ENCODE peak calls at places on chromosomes 16 and 17, in four cellular contexts. One of them, this sample, is unnamed.

GRCh38 chr17:59329558-59330313 is 1.7 kb upstream of the YPEL2 start:
- DNase-seq in cardiac muscle cell: peak
- DNase-seq in BE2C: peak
- DNase-seq in RWPE2: no peak
- DNase-seq in this sample: peak

GRCh38 chr17:19370493-19370960 is 7.8 kb upstream of the MAPK7 start:
- DNase-seq in BE2C: no peak
- DNase-seq in cardiac muscle cell: peak
- DNase-seq in RWPE2: peak
- DNase-seq in this sample: no peak

GRCh38 chr16:50303605-50304466 is 37.5 kb downstream of the ADCY7 start:
- DNase-seq in RWPE2: peak
- DNase-seq in BE2C: no peak
- DNase-seq in cardiac muscle cell: peak
- DNase-seq in this sample: no peak

GRCh38 chr16:64391009-64391663 is 730.7 kb downstream of the CDH11 start:
- DNase-seq in BE2C: no peak
- DNase-seq in cardiac muscle cell: peak
- DNase-seq in RWPE2: no peak
- DNase-seq in this sample: no peak

GRCh38 chr17:50451943-50452626 is 16.6 kb downstream of the CHAD start:
- DNase-seq in BE2C: no peak
- DNase-seq in RWPE2: no peak
- DNase-seq in cardiac muscle cell: no peak
- DNase-seq in this sample: no peak

GRCh38 chr17:30091771-30092170 is 24.8 kb upstream of the NSRP1 start:
- DNase-seq in RWPE2: no peak
- DNase-seq in cardiac muscle cell: peak
- DNase-seq in BE2C: no peak
- DNase-seq in this sample: no peak

GRCh38 chr17:50212121-50212843 is 10.9 kb upstream of the COL1A1 start:
- DNase-seq in RWPE2: peak
- DNase-seq in BE2C: no peak
- DNase-seq in cardiac muscle cell: peak
- DNase-seq in this sample: no peak

GRCh38 chr17:50963139-50963538 is 97.0 kb upstream of the TOB1 start:
- DNase-seq in cardiac muscle cell: peak
- DNase-seq in RWPE2: no peak
- DNase-seq in BE2C: no peak
- DNase-seq in this sample: no peak

GRCh38 chr17:42171831-42172230 is 9.1 kb downstream of the KCNH4 start:
- DNase-seq in RWPE2: no peak
- DNase-seq in cardiac muscle cell: no peak
- DNase-seq in BE2C: no peak
- DNase-seq in this sample: peak

GRCh38 chr17:27878776-27879562 is 14.2 kb downstream of the LYRM9 start:
- DNase-seq in cardiac muscle cell: peak
- DNase-seq in BE2C: peak
- DNase-seq in RWPE2: no peak
- DNase-seq in this sample: no peak

GRCh38 chr16:75131081-75131480 is 14.5 kb upstream of the LDHD start:
- DNase-seq in BE2C: no peak
- DNase-seq in RWPE2: no peak
- DNase-seq in cardiac muscle cell: no peak
- DNase-seq in this sample: no peak

GRCh38 chr16:54027126-54027922 is 259.3 kb downstream of the IRX3 start:
- DNase-seq in BE2C: no peak
- DNase-seq in cardiac muscle cell: peak
- DNase-seq in RWPE2: no peak
- DNase-seq in this sample: no peak

GRCh38 chr17:50326831-50327364 is 19.0 kb upstream of the XYLT2 start:
- DNase-seq in RWPE2: no peak
- DNase-seq in BE2C: no peak
- DNase-seq in cardiac muscle cell: no peak
- DNase-seq in this sample: no peak

GRCh38 chr17:7217113-7217987 is 2.3 kb downstream of the DLG4 start:
- DNase-seq in cardiac muscle cell: peak
- DNase-seq in BE2C: peak
- DNase-seq in RWPE2: no peak
- DNase-seq in this sample: peak

GRCh38 chr17:62187681-62188080 is 122.6 kb upstream of the MED13 start:
- DNase-seq in RWPE2: no peak
- DNase-seq in BE2C: no peak
- DNase-seq in cardiac muscle cell: peak
- DNase-seq in this sample: no peak

GRCh38 chr17:16872836-16873653 is 98.9 kb downstream of the TNFRSF13B start:
- DNase-seq in BE2C: peak
- DNase-seq in cardiac muscle cell: peak
- DNase-seq in RWPE2: no peak
- DNase-seq in this sample: peak

GRCh38 chr17:17628388-17629008 is 37.0 kb upstream of the PEMT start:
- DNase-seq in RWPE2: no peak
- DNase-seq in BE2C: no peak
- DNase-seq in cardiac muscle cell: no peak
- DNase-seq in this sample: no peak

GRCh38 chr16:88536510-88536909 is 33.7 kb upstream of the ZC3H18 start:
- DNase-seq in RWPE2: no peak
- DNase-seq in BE2C: peak
- DNase-seq in cardiac muscle cell: no peak
- DNase-seq in this sample: no peak

GRCh38 chr17:82247856-82248671 is 19.2 kb downstream of the SLC16A3 start:
- DNase-seq in BE2C: peak
- DNase-seq in RWPE2: no peak
- DNase-seq in cardiac muscle cell: no peak
- DNase-seq in this sample: no peak

GRCh38 chr17:13600475-13601316 is 1.0 kb downstream of the HS3ST3A1 start:
- DNase-seq in cardiac muscle cell: peak
- DNase-seq in BE2C: peak
- DNase-seq in RWPE2: no peak
- DNase-seq in this sample: peak

GRCh38 chr16:83899978-83900377 is 1.1 kb downstream of the MLYCD start:
- DNase-seq in cardiac muscle cell: no peak
- DNase-seq in BE2C: no peak
- DNase-seq in RWPE2: no peak
- DNase-seq in this sample: no peak

GRCh38 chr17:20267459-20267842 is 199.9 kb downstream of the LGALS9B start:
- DNase-seq in RWPE2: no peak
- DNase-seq in BE2C: no peak
- DNase-seq in cardiac muscle cell: peak
- DNase-seq in this sample: no peak

GRCh38 chr17:18217412-18218015 is 7.9 kb upstream of the LLGL1 start:
- DNase-seq in BE2C: peak
- DNase-seq in RWPE2: no peak
- DNase-seq in cardiac muscle cell: peak
- DNase-seq in this sample: peak

GRCh38 chr16:27475561-27475960 is 73.6 kb downstream of the IL21R start:
- DNase-seq in BE2C: no peak
- DNase-seq in RWPE2: no peak
- DNase-seq in cardiac muscle cell: peak
- DNase-seq in this sample: no peak

GRCh38 chr17:17959520-17960361 is 12.5 kb downstream of the TOM1L2 start:
- DNase-seq in cardiac muscle cell: peak
- DNase-seq in BE2C: no peak
- DNase-seq in RWPE2: no peak
- DNase-seq in this sample: no peak

GRCh38 chr17:10681866-10682446 is 15.4 kb downstream of the SCO1 start:
- DNase-seq in cardiac muscle cell: peak
- DNase-seq in RWPE2: no peak
- DNase-seq in BE2C: no peak
- DNase-seq in this sample: no peak

GRCh38 chr17:10687497-10687896 is 9.8 kb downstream of the SCO1 start:
- DNase-seq in cardiac muscle cell: no peak
- DNase-seq in BE2C: no peak
- DNase-seq in RWPE2: no peak
- DNase-seq in this sample: no peak

GRCh38 chr17:10683853-10684252 is 13.5 kb downstream of the SCO1 start:
- DNase-seq in RWPE2: no peak
- DNase-seq in BE2C: no peak
- DNase-seq in cardiac muscle cell: peak
- DNase-seq in this sample: no peak
- TF ChIP-seq CTCF in RWPE2: peak
- TF ChIP-seq CTCF in BE2C: peak
- TF ChIP-seq CTCF in cardiac muscle cell: peak
- TF ChIP-seq CTCF in this sample: peak

GRCh38 chr17:60392042-60392844 is at the start of gene USP32:
- DNase-seq in cardiac muscle cell: peak
- DNase-seq in RWPE2: peak
- DNase-seq in BE2C: peak
- DNase-seq in this sample: peak
- TF ChIP-seq CTCF in cardiac muscle cell: peak
- TF ChIP-seq CTCF in RWPE2: no peak
- TF ChIP-seq CTCF in BE2C: no peak
- TF ChIP-seq CTCF in this sample: no peak

GRCh38 chr16:30417447-30418349 is 10.3 kb downstream of the ZNF771 start:
- DNase-seq in cardiac muscle cell: peak
- DNase-seq in BE2C: peak
- DNase-seq in RWPE2: peak
- DNase-seq in this sample: peak
- TF ChIP-seq CTCF in cardiac muscle cell: no peak
- TF ChIP-seq CTCF in BE2C: peak
- TF ChIP-seq CTCF in RWPE2: peak
- TF ChIP-seq CTCF in this sample: no peak

GRCh38 chr17:45782889-45783592 is 1.1 kb upstream of the CRHR1 start:
- DNase-seq in cardiac muscle cell: peak
- DNase-seq in BE2C: peak
- DNase-seq in RWPE2: no peak
- DNase-seq in this sample: peak
- TF ChIP-seq CTCF in cardiac muscle cell: peak
- TF ChIP-seq CTCF in BE2C: peak
- TF ChIP-seq CTCF in RWPE2: peak
- TF ChIP-seq CTCF in this sample: peak

DNA sequence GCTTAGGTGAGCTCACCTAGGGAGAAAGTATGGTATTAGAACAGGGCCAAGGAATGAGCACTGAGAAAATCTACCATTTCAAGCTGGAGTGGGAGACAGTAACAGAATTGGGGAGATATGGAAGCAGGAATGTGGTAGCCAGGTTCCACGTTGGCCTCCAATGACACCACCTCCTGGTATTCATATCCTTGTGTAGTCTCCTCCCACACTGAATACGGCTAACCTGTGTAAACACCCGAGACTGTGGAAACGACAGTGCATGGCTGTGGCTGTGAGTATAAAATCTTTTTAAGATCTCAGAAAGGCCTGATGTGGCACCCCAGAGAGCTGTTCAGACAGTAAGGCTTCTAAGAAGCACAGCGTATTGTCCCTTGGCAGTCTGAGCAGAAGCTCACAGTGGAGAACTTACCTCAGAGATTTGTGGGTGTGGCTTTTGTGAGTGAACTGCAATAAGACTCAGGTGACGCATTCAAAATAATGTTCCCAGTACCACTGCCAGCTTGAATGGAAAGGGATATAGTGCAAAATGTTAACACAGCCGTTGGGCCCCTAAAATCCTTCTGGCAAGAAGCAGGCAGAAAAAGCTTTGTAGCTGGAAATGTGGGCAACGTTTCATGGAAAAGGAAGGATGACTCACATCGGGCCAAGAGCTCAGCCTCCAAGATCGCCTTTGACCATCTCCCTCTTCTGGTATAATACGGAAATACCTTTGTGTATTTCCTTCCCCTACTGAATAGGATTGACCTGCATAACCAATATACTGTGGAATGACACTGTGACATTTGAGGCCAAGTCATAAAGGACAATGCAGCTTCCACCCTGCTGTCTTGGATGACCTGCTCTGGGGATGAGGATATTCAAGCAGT is 14.4 kb downstream of the SDR42E1 start:
- DNase-seq in cardiac muscle cell: peak
- DNase-seq in BE2C: no peak
- DNase-seq in RWPE2: no peak
- DNase-seq in this sample: no peak
- TF ChIP-seq CTCF in cardiac muscle cell: peak
- TF ChIP-seq CTCF in BE2C: no peak
- TF ChIP-seq CTCF in RWPE2: peak
- TF ChIP-seq CTCF in this sample: no peak

GRCh38 chr16:82024883-82025282 is 10.2 kb upstream of the HSD17B2 start:
- DNase-seq in cardiac muscle cell: no peak
- DNase-seq in RWPE2: no peak
- DNase-seq in BE2C: no peak
- DNase-seq in this sample: no peak

GRCh38 chr16:82027629-82028035 is 7.4 kb upstream of the HSD17B2 start:
- DNase-seq in cardiac muscle cell: no peak
- DNase-seq in BE2C: no peak
- DNase-seq in RWPE2: no peak
- DNase-seq in this sample: no peak

GRCh38 chr16:82024274-82024673 is 10.8 kb upstream of the HSD17B2 start:
- DNase-seq in BE2C: no peak
- DNase-seq in cardiac muscle cell: no peak
- DNase-seq in RWPE2: no peak
- DNase-seq in this sample: no peak

GRCh38 chr16:82020051-82020450 is 8.8 kb upstream of the SDR42E1 start:
- DNase-seq in RWPE2: no peak
- DNase-seq in BE2C: no peak
- DNase-seq in cardiac muscle cell: no peak
- DNase-seq in this sample: no peak

GRCh38 chr16:82023206-82023605 is 11.8 kb upstream of the HSD17B2 start:
- DNase-seq in BE2C: no peak
- DNase-seq in cardiac muscle cell: no peak
- DNase-seq in RWPE2: no peak
- DNase-seq in this sample: no peak
- TF ChIP-seq CTCF in BE2C: no peak
- TF ChIP-seq CTCF in cardiac muscle cell: no peak
- TF ChIP-seq CTCF in RWPE2: no peak
- TF ChIP-seq CTCF in this sample: no peak

GRCh38 chr17:15262291-15263205 is 2.6 kb downstream of the PMP22 start:
- DNase-seq in BE2C: peak
- DNase-seq in RWPE2: no peak
- DNase-seq in cardiac muscle cell: peak
- DNase-seq in this sample: peak
- TF ChIP-seq CTCF in BE2C: no peak
- TF ChIP-seq CTCF in RWPE2: no peak
- TF ChIP-seq CTCF in cardiac muscle cell: peak
- TF ChIP-seq CTCF in this sample: no peak

GRCh38 chr17:2122641-2123302 is 67.9 kb downstream of the HIC1 start:
- DNase-seq in cardiac muscle cell: peak
- DNase-seq in RWPE2: no peak
- DNase-seq in BE2C: peak
- DNase-seq in this sample: no peak
- TF ChIP-seq CTCF in cardiac muscle cell: peak
- TF ChIP-seq CTCF in RWPE2: no peak
- TF ChIP-seq CTCF in BE2C: peak
- TF ChIP-seq CTCF in this sample: no peak

DNA sequence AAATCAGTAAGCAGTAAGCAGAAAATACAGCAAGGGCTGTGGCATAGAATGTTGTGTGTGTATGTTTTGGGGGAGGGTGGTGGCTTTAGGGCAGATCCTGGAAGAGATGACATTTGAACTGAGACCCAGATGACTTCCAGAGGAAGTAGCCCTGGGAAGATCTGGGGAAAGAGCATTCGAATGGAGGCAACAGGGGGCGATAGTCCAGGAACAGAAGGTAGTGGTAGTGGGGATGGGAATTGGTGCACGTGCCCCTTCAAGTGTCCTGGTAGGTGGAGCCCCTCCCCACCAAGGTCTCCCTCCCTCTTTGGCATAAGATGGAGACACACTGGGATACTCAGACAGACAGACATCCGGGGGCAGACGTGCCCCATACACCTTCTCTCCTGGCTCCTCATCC is 14.1 kb downstream of the ARHGEF15 start:
- DNase-seq in cardiac muscle cell: no peak
- DNase-seq in RWPE2: no peak
- DNase-seq in BE2C: no peak
- DNase-seq in this sample: no peak
- TF ChIP-seq CTCF in cardiac muscle cell: no peak
- TF ChIP-seq CTCF in RWPE2: no peak
- TF ChIP-seq CTCF in BE2C: no peak
- TF ChIP-seq CTCF in this sample: no peak